ENCODE peak calls at places on chromosomes 2 and 18, in nine cellular contexts. One of them, this sample, is unnamed.

GRCh38 chr2:23685201-23685600 is 241.7 kb downstream of the ATAD2B start:
- DNase-seq in T-helper 17 cell: no peak
- DNase-seq in caudate nucleus: no peak
- DNase-seq in effector CD4-positive, alpha-beta T cell: no peak
- DNase-seq in COR-L47: no peak
- DNase-seq in uterus: no peak
- DNase-seq in WERI-Rb-1: peak; percentile 71
- DNase-seq in naive B cell: no peak
- DNase-seq in hypothalamus: no peak
- DNase-seq in this sample: no peak

GRCh38 chr2:132038179-132038882 is 123.4 kb downstream of the ANKRD30BL start:
- DNase-seq in T-helper 17 cell: no peak
- DNase-seq in hypothalamus: no peak
- DNase-seq in naive B cell: no peak
- DNase-seq in COR-L47: no peak
- DNase-seq in caudate nucleus: no peak
- DNase-seq in WERI-Rb-1: peak; percentile 11
- DNase-seq in uterus: no peak
- DNase-seq in effector CD4-positive, alpha-beta T cell: no peak
- DNase-seq in this sample: no peak

GRCh38 chr18:79480171-79480981 is 84.6 kb downstream of the NFATC1 start:
- DNase-seq in WERI-Rb-1: no peak
- DNase-seq in hypothalamus: no peak
- DNase-seq in effector CD4-positive, alpha-beta T cell: no peak
- DNase-seq in uterus: no peak
- DNase-seq in COR-L47: no peak
- DNase-seq in caudate nucleus: no peak
- DNase-seq in T-helper 17 cell: no peak
- DNase-seq in naive B cell: no peak
- DNase-seq in this sample: no peak

GRCh38 chr2:224038049-224038829 is 847 bp downstream of the SERPINE2 start:
- DNase-seq in T-helper 17 cell: no peak
- DNase-seq in naive B cell: peak; percentile 16
- DNase-seq in caudate nucleus: no peak
- DNase-seq in effector CD4-positive, alpha-beta T cell: no peak
- DNase-seq in uterus: no peak
- DNase-seq in WERI-Rb-1: peak; percentile 58
- DNase-seq in hypothalamus: no peak
- DNase-seq in COR-L47: peak; percentile 19
- DNase-seq in this sample: no peak

GRCh38 chr2:118841828-118842461 is 5.5 kb downstream of the EN1 start:
- DNase-seq in T-helper 17 cell: no peak
- DNase-seq in naive B cell: no peak
- DNase-seq in hypothalamus: no peak
- DNase-seq in WERI-Rb-1: no peak
- DNase-seq in effector CD4-positive, alpha-beta T cell: no peak
- DNase-seq in caudate nucleus: no peak
- DNase-seq in uterus: no peak
- DNase-seq in COR-L47: no peak
- DNase-seq in this sample: no peak

GRCh38 chr2:27929916-27930486 is 39.5 kb downstream of the BABAM2 start:
- DNase-seq in COR-L47: no peak
- DNase-seq in naive B cell: no peak
- DNase-seq in WERI-Rb-1: no peak
- DNase-seq in uterus: no peak
- DNase-seq in effector CD4-positive, alpha-beta T cell: no peak
- DNase-seq in caudate nucleus: no peak
- DNase-seq in T-helper 17 cell: no peak
- DNase-seq in hypothalamus: no peak
- DNase-seq in this sample: no peak

GRCh38 chr2:26712486-26713465 is 20.3 kb downstream of the KCNK3 start:
- DNase-seq in naive B cell: no peak
- DNase-seq in caudate nucleus: no peak
- DNase-seq in COR-L47: peak; percentile 97
- DNase-seq in uterus: no peak
- DNase-seq in effector CD4-positive, alpha-beta T cell: no peak
- DNase-seq in WERI-Rb-1: no peak
- DNase-seq in T-helper 17 cell: no peak
- DNase-seq in hypothalamus: peak; percentile 82
- DNase-seq in this sample: peak; percentile 67

GRCh38 chr2:191486584-191487320 is 191.2 kb upstream of the NABP1 start:
- DNase-seq in WERI-Rb-1: no peak
- DNase-seq in T-helper 17 cell: no peak
- DNase-seq in naive B cell: no peak
- DNase-seq in effector CD4-positive, alpha-beta T cell: no peak
- DNase-seq in hypothalamus: no peak
- DNase-seq in caudate nucleus: no peak
- DNase-seq in COR-L47: no peak
- DNase-seq in uterus: no peak
- DNase-seq in this sample: no peak

GRCh38 chr2:12714391-12715221 is 2.1 kb upstream of the TRIB2 start:
- DNase-seq in T-helper 17 cell: no peak
- DNase-seq in hypothalamus: no peak
- DNase-seq in effector CD4-positive, alpha-beta T cell: no peak
- DNase-seq in naive B cell: no peak
- DNase-seq in uterus: no peak
- DNase-seq in WERI-Rb-1: no peak
- DNase-seq in caudate nucleus: no peak
- DNase-seq in COR-L47: no peak
- DNase-seq in this sample: no peak

GRCh38 chr2:205612661-205613060 is 69.6 kb upstream of the NRP2 start:
- DNase-seq in uterus: no peak
- DNase-seq in hypothalamus: no peak
- DNase-seq in COR-L47: no peak
- DNase-seq in effector CD4-positive, alpha-beta T cell: no peak
- DNase-seq in caudate nucleus: no peak
- DNase-seq in T-helper 17 cell: no peak
- DNase-seq in naive B cell: no peak
- DNase-seq in WERI-Rb-1: no peak
- DNase-seq in this sample: no peak

GRCh38 chr2:12116228-12116750 is 369.9 kb downstream of the LPIN1 start:
- DNase-seq in COR-L47: no peak
- DNase-seq in WERI-Rb-1: peak; percentile 35
- DNase-seq in effector CD4-positive, alpha-beta T cell: no peak
- DNase-seq in T-helper 17 cell: no peak
- DNase-seq in hypothalamus: no peak
- DNase-seq in caudate nucleus: no peak
- DNase-seq in naive B cell: peak; percentile 47
- DNase-seq in uterus: no peak
- DNase-seq in this sample: no peak

GRCh38 chr2:102335871-102336366 is 19.7 kb upstream of the IL18R1 start:
- DNase-seq in naive B cell: no peak
- DNase-seq in hypothalamus: no peak
- DNase-seq in effector CD4-positive, alpha-beta T cell: no peak
- DNase-seq in T-helper 17 cell: no peak
- DNase-seq in COR-L47: no peak
- DNase-seq in caudate nucleus: no peak
- DNase-seq in WERI-Rb-1: no peak
- DNase-seq in uterus: no peak
- DNase-seq in this sample: no peak

GRCh38 chr18:51110073-51110797 is 80.2 kb downstream of the SMAD4 start:
- DNase-seq in T-helper 17 cell: peak; percentile 45
- DNase-seq in hypothalamus: peak; percentile 16
- DNase-seq in WERI-Rb-1: peak; percentile 75
- DNase-seq in naive B cell: peak; percentile 54
- DNase-seq in COR-L47: peak; percentile 25
- DNase-seq in uterus: peak; percentile 18
- DNase-seq in caudate nucleus: no peak
- DNase-seq in effector CD4-positive, alpha-beta T cell: peak; percentile 62
- DNase-seq in this sample: peak; percentile 31

GRCh38 chr2:112768432-112768831 is 4.0 kb upstream of the CKAP2L start:
- DNase-seq in naive B cell: no peak
- DNase-seq in T-helper 17 cell: no peak
- DNase-seq in effector CD4-positive, alpha-beta T cell: no peak
- DNase-seq in hypothalamus: no peak
- DNase-seq in caudate nucleus: no peak
- DNase-seq in WERI-Rb-1: no peak
- DNase-seq in COR-L47: no peak
- DNase-seq in uterus: no peak
- DNase-seq in this sample: no peak

GRCh38 chr2:207296265-207296948 is 130.7 kb upstream of the KLF7 start:
- DNase-seq in T-helper 17 cell: no peak
- DNase-seq in WERI-Rb-1: no peak
- DNase-seq in caudate nucleus: no peak
- DNase-seq in hypothalamus: no peak
- DNase-seq in naive B cell: no peak
- DNase-seq in COR-L47: no peak
- DNase-seq in effector CD4-positive, alpha-beta T cell: no peak
- DNase-seq in uterus: no peak
- DNase-seq in this sample: no peak

GRCh38 chr2:58107803-58108710 is 61.5 kb downstream of the VRK2 start:
- DNase-seq in COR-L47: no peak
- DNase-seq in caudate nucleus: no peak
- DNase-seq in effector CD4-positive, alpha-beta T cell: no peak
- DNase-seq in T-helper 17 cell: no peak
- DNase-seq in hypothalamus: no peak
- DNase-seq in uterus: no peak
- DNase-seq in WERI-Rb-1: no peak
- DNase-seq in naive B cell: no peak
- DNase-seq in this sample: no peak

GRCh38 chr2:37894047-37894446 is 31.0 kb upstream of the RMDN2 start:
- DNase-seq in caudate nucleus: no peak
- DNase-seq in effector CD4-positive, alpha-beta T cell: no peak
- DNase-seq in hypothalamus: no peak
- DNase-seq in T-helper 17 cell: no peak
- DNase-seq in COR-L47: no peak
- DNase-seq in uterus: no peak
- DNase-seq in WERI-Rb-1: no peak
- DNase-seq in naive B cell: no peak
- DNase-seq in this sample: no peak

GRCh38 chr18:79394438-79395307 is 1.1 kb upstream of the NFATC1 start:
- DNase-seq in effector CD4-positive, alpha-beta T cell: peak; percentile 56
- DNase-seq in naive B cell: peak; percentile 63
- DNase-seq in uterus: peak; percentile 80
- DNase-seq in WERI-Rb-1: peak; percentile 71
- DNase-seq in COR-L47: peak; percentile 44
- DNase-seq in hypothalamus: no peak
- DNase-seq in caudate nucleus: no peak
- DNase-seq in T-helper 17 cell: peak; percentile 41
- DNase-seq in this sample: no peak

GRCh38 chr2:112483047-112483473 is 1.1 kb downstream of the TTL start:
- DNase-seq in effector CD4-positive, alpha-beta T cell: no peak
- DNase-seq in T-helper 17 cell: no peak
- DNase-seq in COR-L47: peak; percentile 28
- DNase-seq in naive B cell: no peak
- DNase-seq in caudate nucleus: no peak
- DNase-seq in hypothalamus: peak; percentile 13
- DNase-seq in WERI-Rb-1: peak; percentile 44
- DNase-seq in uterus: peak; percentile 28
- DNase-seq in this sample: no peak

GRCh38 chr2:24158131-24158530 is 16.7 kb upstream of the FAM228A start:
- DNase-seq in effector CD4-positive, alpha-beta T cell: no peak
- DNase-seq in caudate nucleus: no peak
- DNase-seq in naive B cell: no peak
- DNase-seq in T-helper 17 cell: no peak
- DNase-seq in COR-L47: no peak
- DNase-seq in WERI-Rb-1: no peak
- DNase-seq in uterus: no peak
- DNase-seq in hypothalamus: no peak
- DNase-seq in this sample: no peak

GRCh38 chr2:189633392-189633811 is 27.9 kb upstream of the ASNSD1 start:
- DNase-seq in T-helper 17 cell: no peak
- DNase-seq in WERI-Rb-1: no peak
- DNase-seq in hypothalamus: no peak
- DNase-seq in caudate nucleus: no peak
- DNase-seq in COR-L47: no peak
- DNase-seq in naive B cell: no peak
- DNase-seq in uterus: no peak
- DNase-seq in effector CD4-positive, alpha-beta T cell: no peak
- DNase-seq in this sample: no peak

GRCh38 chr2:67259581-67260347 is 137.4 kb upstream of the ETAA1 start:
- DNase-seq in WERI-Rb-1: no peak
- DNase-seq in T-helper 17 cell: no peak
- DNase-seq in effector CD4-positive, alpha-beta T cell: no peak
- DNase-seq in caudate nucleus: no peak
- DNase-seq in uterus: peak; percentile 69
- DNase-seq in hypothalamus: no peak
- DNase-seq in naive B cell: no peak
- DNase-seq in COR-L47: peak; percentile 9
- DNase-seq in this sample: no peak

This sample was measured in substantia nigra.